ENCODE peak calls at places on chromosomes 13 and 19, in four cellular contexts. C is ovary, B is IMR-90, N is transverse colon. D is an unnamed sample.

GRCh38 chr19:33055718-33056117 is 9.0 kb downstream of the RHPN2 start:
- DNase-seq in C (no peak), B (peak; percentile 49), N (no peak), D (no peak)

GRCh38 chr19:4061178-4061682 is 5.5 kb downstream of the ZBTB7A start:
- DNase-seq in C (peak; percentile 72), B (no peak), N (peak; percentile 95), D (no peak)

GRCh38 chr13:28394422-28394821 is 100.5 kb downstream of the FLT1 start:
- DNase-seq in C (no peak), B (peak; percentile 34), N (no peak), D (no peak)

GRCh38 chr13:20221772-20222171 is 10.3 kb downstream of the GJB6 start:
- DNase-seq in C (no peak), B (no peak), N (no peak), D (no peak)

GRCh38 chr13:49641810-49642291 is 13.5 kb downstream of the ARL11 start:
- DNase-seq in C (no peak), B (peak; percentile 88), N (peak; percentile 33), D (peak; percentile 31)

GRCh38 chr13:110471833-110472162 is 89.7 kb downstream of the RAB20 start:
- DNase-seq in C (no peak), B (peak; percentile 37), N (peak; percentile 60), D (no peak)

GRCh38 chr13:38283346-38283745 is 66.3 kb upstream of the UFM1 start:
- DNase-seq in C (no peak), B (no peak), N (no peak), D (no peak)

GRCh38 chr13:93561553-93561952 is 334.9 kb downstream of the GPC6 start:
- DNase-seq in C (no peak), B (no peak), N (no peak), D (no peak)

GRCh38 chr13:51832471-51833152 is 12.4 kb downstream of the TMEM272 start:
- DNase-seq in C (no peak), B (peak; percentile 8), N (peak; percentile 26), D (peak; percentile 33)

GRCh38 chr13:95882121-95882520 is 171.1 kb downstream of the UGGT2 start:
- DNase-seq in C (no peak), B (no peak), N (no peak), D (no peak)

GRCh38 chr13:76014618-76015315 is 378.6 kb downstream of the LMO7 start:
- DNase-seq in C (peak; percentile 11), B (peak; percentile 80), N (no peak), D (no peak)

GRCh38 chr19:2962018-2962670 is 15.2 kb upstream of the TLE6 start:
- DNase-seq in C (peak; percentile 50), B (peak; percentile 89), N (peak; percentile 47), D (peak; percentile 79)

DNA sequence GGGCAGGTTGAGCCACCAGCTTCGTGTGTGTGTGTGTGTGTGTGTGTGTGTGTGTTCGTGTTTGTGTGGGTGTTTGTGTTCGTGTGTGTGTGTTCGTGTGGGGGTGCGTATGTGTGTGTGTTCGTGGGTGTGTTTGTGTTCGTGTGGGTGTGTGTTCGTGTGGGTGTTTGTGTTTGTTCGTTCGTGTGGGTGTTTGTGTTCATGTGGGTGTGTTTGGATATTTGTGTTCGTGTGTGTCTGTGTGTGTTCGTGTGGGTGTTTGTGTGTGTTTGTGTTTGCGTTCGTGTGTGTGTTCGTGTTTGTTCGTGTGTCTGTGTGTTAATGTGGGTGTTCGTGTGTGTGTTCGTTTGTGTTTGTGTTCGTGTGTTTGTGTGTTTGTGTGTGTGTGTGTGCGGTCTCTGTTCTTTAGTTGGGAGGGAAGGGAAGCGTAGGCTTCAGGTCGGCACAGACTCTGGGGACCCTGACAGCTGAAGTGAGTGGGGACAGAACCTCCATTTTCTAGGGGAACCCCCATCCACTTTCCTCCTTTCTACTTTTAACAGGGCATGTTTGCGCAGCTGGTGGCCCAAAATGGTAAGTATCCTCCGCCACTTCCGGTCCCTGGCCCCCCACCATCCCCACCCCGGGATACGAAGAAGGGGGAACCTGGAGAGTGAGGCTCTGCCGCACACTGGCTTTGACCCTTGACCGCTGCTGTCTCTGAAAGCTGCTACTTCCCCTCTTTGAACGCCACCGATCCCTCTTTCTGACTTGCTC is 1.6 kb downstream of the TNFSF9 start:
- DNase-seq in C (no peak), B (no peak), N (no peak), D (no peak)
- TF ChIP-seq POLR2A in C (no peak), B (no peak), N (no peak), D (no peak)

GRCh38 chr13:44146162-44146561 is 227.5 kb upstream of the SERP2 start:
- DNase-seq in C (no peak), B (no peak), N (no peak), D (no peak)
- TF ChIP-seq POLR2A in C (no peak), B (no peak), N (no peak), D (no peak)

DNA sequence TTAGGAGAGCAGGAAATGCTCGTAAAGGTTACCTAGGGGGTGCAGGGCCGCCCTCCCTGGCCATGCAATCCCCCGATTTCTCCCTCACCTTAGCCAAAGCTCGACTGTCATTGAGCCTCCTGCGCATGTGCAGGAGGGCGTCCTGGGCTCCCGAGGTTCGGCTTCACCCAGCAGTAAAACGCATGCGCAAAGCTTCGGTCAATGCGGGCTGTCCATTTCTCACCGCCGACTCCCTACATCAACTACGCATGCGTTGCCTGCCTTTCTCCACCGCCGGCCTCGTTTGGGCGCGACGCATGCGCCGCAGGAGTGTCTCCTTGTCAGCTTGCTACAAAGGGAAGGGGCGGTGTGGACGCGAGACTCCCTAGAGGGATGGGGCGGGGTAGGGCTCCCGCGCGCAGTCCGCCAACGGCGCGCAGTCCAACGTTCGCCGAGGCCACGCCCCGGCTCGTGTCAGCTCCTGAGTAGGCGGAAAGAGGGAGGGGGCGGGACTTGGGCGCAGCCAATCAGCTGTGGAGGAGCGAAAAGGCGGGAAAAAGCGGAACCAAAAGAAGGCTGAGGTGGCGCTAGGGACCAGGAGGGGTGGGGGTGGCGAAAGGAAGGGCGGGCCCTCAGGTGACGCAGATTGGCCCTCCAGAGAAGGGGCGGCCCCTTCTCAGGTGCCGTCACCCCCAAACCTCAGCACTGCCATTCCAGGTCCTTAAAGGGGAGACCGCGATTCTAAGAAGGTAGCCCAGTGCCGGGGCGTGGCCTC is at the start of the genes SYNGR4 and TMEM143:
- DNase-seq in C (peak; percentile 98), B (peak; percentile 99), N (peak; percentile 98), D (peak; percentile 100)
- TF ChIP-seq POLR2A in C (peak; percentile 62), B (peak; percentile 39), N (peak; percentile 8), D (peak; percentile 70)

GRCh38 chr19:6199240-6199983 is 63.9 kb downstream of the ACSBG2 start:
- DNase-seq in C (peak; percentile 99), B (peak; percentile 98), N (peak; percentile 100), D (peak; percentile 100)
- TF ChIP-seq POLR2A in C (no peak), B (no peak), N (no peak), D (peak; percentile 62)

GRCh38 chr19:48868196-48868886 is at the start of gene PLEKHA4:
- DNase-seq in C (peak; percentile 84), B (peak; percentile 49), N (peak; percentile 49), D (no peak)
- TF ChIP-seq POLR2A in C (peak; percentile 31), B (peak; percentile 62), N (no peak), D (no peak)

GRCh38 chr19:12773571-12773970 is 1.8 kb downstream of the HOOK2 start:
- DNase-seq in C (no peak), B (peak; percentile 35), N (no peak), D (peak; percentile 59)

GRCh38 chr19:12772323-12772722 is 3.0 kb downstream of the HOOK2 start:
- DNase-seq in C (no peak), B (no peak), N (no peak), D (no peak)

GRCh38 chr19:12777217-12778019 is 2.1 kb upstream of the HOOK2 start:
- DNase-seq in C (peak; percentile 88), B (peak; percentile 68), N (peak; percentile 87), D (peak; percentile 89)

GRCh38 chr19:12778020-12778904 is 2.9 kb upstream of the HOOK2 start:
- DNase-seq in C (peak; percentile 82), B (peak; percentile 75), N (peak; percentile 78), D (peak; percentile 72)

DNA sequence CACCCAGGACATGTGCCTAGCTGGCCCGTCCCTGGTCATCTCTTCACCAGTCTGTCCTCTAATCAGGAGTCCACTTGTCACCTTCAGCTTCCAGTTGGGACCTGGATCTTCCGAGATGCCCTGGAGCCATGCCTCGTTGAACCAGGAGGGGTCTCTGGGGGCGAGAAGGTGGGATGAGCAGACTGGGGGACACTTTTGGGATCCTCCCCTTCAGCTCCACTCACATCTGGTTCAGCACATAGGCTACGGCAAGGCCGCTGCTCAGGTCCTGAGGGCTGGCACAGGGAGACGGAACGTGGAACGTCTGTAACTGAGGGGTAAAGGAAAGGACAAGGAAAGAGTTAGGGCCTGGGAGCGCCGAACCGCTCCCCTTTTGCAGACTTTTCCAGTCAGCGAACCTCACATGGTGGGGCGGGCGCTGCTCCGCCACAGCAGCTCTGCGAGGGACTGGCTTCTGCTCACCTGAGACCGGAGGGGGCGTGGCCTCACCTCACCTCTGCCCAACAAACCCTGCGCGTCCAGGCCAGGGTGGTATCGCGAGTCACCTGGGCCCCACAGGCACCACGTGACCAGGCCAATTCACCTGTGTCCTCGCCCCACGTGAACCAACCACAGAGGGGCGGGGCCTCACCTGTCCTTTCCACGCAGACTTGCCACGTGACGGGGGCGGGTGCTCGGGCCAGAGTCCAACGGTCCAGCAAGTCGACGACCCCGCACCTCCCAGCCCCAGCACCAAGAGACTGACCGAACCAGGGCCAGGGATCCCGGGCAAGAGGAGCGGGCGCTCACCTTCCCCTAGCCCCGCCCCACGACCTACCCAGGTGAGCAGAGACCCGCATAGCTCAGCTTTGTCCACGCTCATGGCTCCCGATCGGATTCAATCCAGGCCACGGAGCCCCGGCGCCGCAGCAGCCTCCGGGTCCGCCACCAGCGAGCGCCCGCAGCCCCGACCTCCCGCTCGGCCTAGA is at the start of gene HOOK2:
- DNase-seq in C (peak; percentile 81), B (no peak), N (peak; percentile 97), D (no peak)
- TF ChIP-seq POLR2A in C (peak; percentile 27), B (no peak), N (peak; percentile 79), D (no peak)

DNA sequence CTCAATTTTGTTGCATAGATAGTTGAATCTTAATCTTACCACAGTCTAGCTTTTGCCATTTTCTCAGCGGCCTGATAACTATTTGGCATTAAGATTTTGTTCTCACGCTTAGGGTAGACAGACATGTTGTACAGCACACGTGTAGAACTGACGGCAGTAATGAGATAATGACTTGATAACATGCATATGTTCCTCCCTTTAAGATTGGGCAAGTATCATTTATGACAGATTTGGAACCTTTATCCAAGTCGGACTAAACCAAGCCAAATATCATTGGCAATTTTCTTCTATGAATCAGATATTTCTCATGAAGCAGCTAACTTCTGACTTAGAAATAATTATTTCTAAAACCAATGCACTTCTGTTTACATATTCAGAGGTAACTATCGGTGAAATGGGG is 205.5 kb downstream of the NDFIP2 start:
- DNase-seq in C (no peak), B (peak; percentile 5), N (no peak), D (no peak)
- TF ChIP-seq POLR2A in C (no peak), B (no peak), N (no peak), D (no peak)

GRCh38 chr19:14375582-14376291 is 5.5 kb upstream of the ADGRE5 start:
- DNase-seq in C (no peak), B (peak; percentile 22), N (no peak), D (no peak)
- TF ChIP-seq POLR2A in C (no peak), B (no peak), N (no peak), D (no peak)